ENCODE peak calls at places on chromosomes 6 and 20, in seven cellular contexts. U, S, K, Q, G, J and F are unnamed samples.

GRCh38 chr20:59082981-59083380 is 40.4 kb upstream of the PRELID3B start:
- DNase-seq in U (no peak), Q (peak), J (no peak), K (peak), G (no peak), S (no peak), F (no peak)

GRCh38 chr6:35425284-35425683 is 26.9 kb upstream of the FANCE start:
- DNase-seq in S (no peak), J (no peak), G (no peak), Q (peak), U (no peak), K (peak), F (no peak)

GRCh38 chr20:63543733-63544132 is 3.8 kb downstream of the SRMS start:
- DNase-seq in G (no peak), U (no peak), S (no peak), Q (no peak), K (no peak), J (no peak), F (no peak)

GRCh38 chr6:43833223-43833995 is 63.4 kb downstream of the VEGFA start:
- DNase-seq in S (no peak), U (no peak), G (no peak), J (no peak), Q (no peak), K (peak), F (no peak)

GRCh38 chr6:161435426-161436065 is 161.7 kb upstream of the AGPAT4 start:
- DNase-seq in U (no peak), K (peak), S (no peak), Q (no peak), J (no peak), G (peak), F (no peak)

GRCh38 chr6:155374681-155375080 is 60.4 kb upstream of the TFB1M start:
- DNase-seq in S (no peak), G (no peak), K (no peak), J (no peak), U (no peak), Q (no peak), F (no peak)

GRCh38 chr20:49293122-49293521 is 15.3 kb upstream of the ZNFX1 start:
- DNase-seq in S (no peak), G (no peak), U (no peak), K (no peak), J (no peak), Q (no peak), F (no peak)

GRCh38 chr20:43959920-43960227 is 45.2 kb downstream of the TOX2 start:
- DNase-seq in S (no peak), U (no peak), J (no peak), Q (no peak), G (no peak), K (no peak), F (no peak)

GRCh38 chr6:7914991-7915789 is 4.6 kb upstream of the TXNDC5 start:
- DNase-seq in U (peak), G (peak), S (no peak), Q (peak), J (no peak), K (no peak), F (no peak)

GRCh38 chr20:13008761-13009681 is at the start of gene SPTLC3:
- DNase-seq in G (peak), Q (peak), K (peak), S (no peak), J (peak), U (no peak), F (peak)

GRCh38 chr20:54137115-54137514 is 36.7 kb downstream of the CYP24A1 start:
- DNase-seq in J (no peak), G (no peak), K (peak), S (no peak), U (no peak), Q (no peak), F (no peak)

GRCh38 chr20:49508435-49509199 is 26.1 kb upstream of the KCNB1 start:
- DNase-seq in G (no peak), K (peak), S (no peak), Q (peak), J (no peak), U (no peak), F (no peak)

GRCh38 chr6:128415387-128415786 is 105.0 kb downstream of the PTPRK start:
- DNase-seq in Q (no peak), U (no peak), G (no peak), S (no peak), J (no peak), K (no peak), F (no peak)

GRCh38 chr6:33248643-33248931 is 23.1 kb downstream of the VPS52 start:
- DNase-seq in S (no peak), Q (no peak), U (no peak), G (peak), J (no peak), K (no peak), F (peak)

GRCh38 chr20:25692499-25692898 is 4.2 kb downstream of the ZNF337 start:
- DNase-seq in S (no peak), U (no peak), K (no peak), G (no peak), J (no peak), Q (no peak), F (no peak)

GRCh38 chr20:32227744-32228688 is 20.3 kb downstream of the POFUT1 start:
- DNase-seq in K (no peak), J (no peak), G (no peak), Q (no peak), S (no peak), U (no peak), F (peak)

GRCh38 chr20:41359541-41360011 is 7.0 kb downstream of the EMILIN3 start:
- DNase-seq in J (no peak), Q (no peak), G (no peak), S (no peak), U (no peak), K (no peak), F (no peak)

GRCh38 chr6:42378125-42378524 is 73.6 kb downstream of the TRERF1 start:
- DNase-seq in G (no peak), S (no peak), Q (no peak), U (no peak), J (no peak), K (no peak), F (no peak)

GRCh38 chr6:24306038-24306437 is 51.8 kb downstream of the DCDC2 start:
- DNase-seq in G (no peak), U (no peak), J (no peak), K (no peak), S (no peak), Q (no peak), F (no peak)

GRCh38 chr6:133542056-133542821 is 301.1 kb downstream of the EYA4 start:
- DNase-seq in G (no peak), K (peak), Q (no peak), U (no peak), J (no peak), S (no peak), F (no peak)

GRCh38 chr6:11810039-11810541 is 31.5 kb upstream of the ADTRP start:
- DNase-seq in G (peak), Q (peak), U (peak), S (no peak), K (peak), J (peak), F (peak)

GRCh38 chr6:116173928-116174327 is 48.0 kb upstream of the COL10A1 start:
- DNase-seq in S (no peak), G (no peak), J (no peak), K (no peak), U (no peak), Q (no peak), F (no peak)

GRCh38 chr6:127737768-127738167 is 160.8 kb downstream of the C6orf58 start:
- DNase-seq in K (no peak), G (no peak), U (no peak), S (no peak), Q (no peak), J (no peak), F (no peak)

GRCh38 chr6:43129434-43130194 is 41.5 kb upstream of the SRF start:
- DNase-seq in S (no peak), Q (peak), J (no peak), G (no peak), U (no peak), K (peak), F (no peak)

GRCh38 chr20:62019881-62020492 is 45.7 kb downstream of the TAF4 start:
- DNase-seq in Q (no peak), G (peak), J (no peak), K (no peak), U (no peak), S (no peak), F (no peak)

GRCh38 chr6:133804263-133804662 is 84.7 kb upstream of the TCF21 start:
- DNase-seq in J (no peak), U (no peak), G (no peak), Q (no peak), S (no peak), K (no peak), F (no peak)

GRCh38 chr6:159217595-159218275 is 48.5 kb downstream of the FNDC1 start:
- DNase-seq in J (no peak), K (peak), S (no peak), U (no peak), G (peak), Q (peak), F (peak)